ENCODE peak calls at places on chromosomes 3 and 15, in five cellular contexts. V, G, W, A and I are unnamed samples.

GRCh38 chr3:52865994-52866393 is 31.2 kb upstream of the MUSTN1 start:
- DNase-seq in V (no peak), G (no peak), W (no peak), A (no peak), I (no peak)

GRCh38 chr15:43433160-43433559 is 59.8 kb downstream of the TP53BP1 start:
- DNase-seq in V (no peak), G (no peak), W (no peak), A (no peak), I (no peak)

GRCh38 chr15:77856718-77857346 is 220.7 kb downstream of the TBC1D2B start:
- DNase-seq in V (no peak), G (no peak), W (no peak), A (no peak), I (no peak)

GRCh38 chr15:39857132-39857531 is 62.9 kb downstream of the GPR176 start:
- DNase-seq in V (no peak), G (no peak), W (no peak), A (no peak), I (no peak)

GRCh38 chr3:10015476-10015904 is 10.7 kb upstream of the FANCD2 start:
- DNase-seq in V (no peak), G (no peak), W (no peak), A (no peak), I (peak; percentile 93)

GRCh38 chr3:42257007-42257406 is 9.0 kb downstream of the CCK start:
- DNase-seq in V (no peak), G (no peak), W (no peak), A (no peak), I (no peak)

GRCh38 chr3:194514626-194515025 is 27.8 kb upstream of the ATP13A3 start:
- DNase-seq in V (no peak), G (no peak), W (no peak), A (no peak), I (no peak)

GRCh38 chr3:88031543-88032148 is 27.2 kb downstream of the CGGBP1 start:
- DNase-seq in V (no peak), G (peak; percentile 45), W (no peak), A (no peak), I (no peak)

GRCh38 chr3:183178833-183179549 is 16.5 kb upstream of the LAMP3 start:
- DNase-seq in V (no peak), G (peak; percentile 73), W (no peak), A (no peak), I (no peak)

GRCh38 chr3:148223266-148223665 is 474.4 kb upstream of the AGTR1 start:
- DNase-seq in V (no peak), G (no peak), W (no peak), A (no peak), I (no peak)

GRCh38 chr15:85379403-85380131 is 836 bp upstream of the AKAP13 start:
- DNase-seq in V (peak; percentile 31), G (no peak), W (no peak), A (no peak), I (no peak)

GRCh38 chr15:77836116-77836798 is 203.5 kb upstream of the LINGO1 start:
- DNase-seq in V (no peak), G (peak; percentile 86), W (no peak), A (no peak), I (no peak)

GRCh38 chr3:48428863-48429415 is 947 bp downstream of the PLXNB1 start:
- DNase-seq in V (no peak), G (no peak), W (no peak), A (no peak), I (no peak)

GRCh38 chr3:162777118-162777517 is 1280.5 kb downstream of the OTOL1 start:
- DNase-seq in V (no peak), G (no peak), W (no peak), A (no peak), I (no peak)
- TF ChIP-seq CTCF in V (no peak), G (no peak), W (no peak), A (no peak), I (no peak)

GRCh38 chr15:74841761-74842385 is 1.1 kb downstream of the ULK3 start:
- DNase-seq in V (no peak), G (no peak), W (no peak), A (no peak), I (no peak)

GRCh38 chr15:74844319-74845207 is 1.6 kb upstream of the ULK3 start:
- DNase-seq in V (no peak), G (no peak), W (no peak), A (no peak), I (no peak)

GRCh38 chr15:74843891-74844299 is 939 bp upstream of the ULK3 start:
- DNase-seq in V (no peak), G (no peak), W (no peak), A (no peak), I (no peak)

GRCh38 chr15:74842581-74843444 is at the start of gene ULK3:
- DNase-seq in V (peak; percentile 97), G (peak; percentile 99), W (peak; percentile 91), A (peak; percentile 70), I (peak; percentile 41)

GRCh38 chr15:74843445-74843828 is 481 bp upstream of the ULK3 start:
- DNase-seq in V (no peak), G (no peak), W (no peak), A (no peak), I (no peak)
- TF ChIP-seq CTCF in V (no peak), G (no peak), W (no peak), A (no peak), I (no peak)

GRCh38 chr3:49723631-49724551 is at the start of gene GMPPB:
- DNase-seq in V (peak; percentile 89), G (peak; percentile 98), W (peak; percentile 95), A (peak; percentile 93), I (peak; percentile 91)
- TF ChIP-seq CTCF in V (no peak), G (no peak), W (no peak), A (peak; percentile 2), I (no peak)

GRCh38 chr15:66685638-66686150 is 16.3 kb upstream of the SMAD6 start:
- DNase-seq in V (no peak), G (no peak), W (no peak), A (no peak), I (no peak)
- TF ChIP-seq CTCF in V (no peak), G (peak; percentile 21), W (peak; percentile 46), A (no peak), I (peak; percentile 32)

GRCh38 chr15:57213783-57214366 is 162.4 kb upstream of the CGNL1 start:
- DNase-seq in V (no peak), G (peak; percentile 4), W (no peak), A (peak; percentile 41), I (no peak)
- TF ChIP-seq CTCF in V (no peak), G (peak; percentile 42), W (peak; percentile 13), A (peak; percentile 67), I (peak; percentile 38)

GRCh38 chr15:74808840-74809229 is 3.8 kb upstream of the LMAN1L start:
- DNase-seq in V (no peak), G (no peak), W (no peak), A (no peak), I (no peak)
- TF ChIP-seq CTCF in V (no peak), G (no peak), W (no peak), A (peak; percentile 25), I (no peak)

GRCh38 chr3:126342991-126343661 is 14.1 kb downstream of the KLF15 start:
- DNase-seq in V (peak; percentile 5), G (peak; percentile 14), W (no peak), A (peak; percentile 41), I (no peak)
- TF ChIP-seq CTCF in V (no peak), G (no peak), W (no peak), A (peak; percentile 40), I (no peak)

DNA sequence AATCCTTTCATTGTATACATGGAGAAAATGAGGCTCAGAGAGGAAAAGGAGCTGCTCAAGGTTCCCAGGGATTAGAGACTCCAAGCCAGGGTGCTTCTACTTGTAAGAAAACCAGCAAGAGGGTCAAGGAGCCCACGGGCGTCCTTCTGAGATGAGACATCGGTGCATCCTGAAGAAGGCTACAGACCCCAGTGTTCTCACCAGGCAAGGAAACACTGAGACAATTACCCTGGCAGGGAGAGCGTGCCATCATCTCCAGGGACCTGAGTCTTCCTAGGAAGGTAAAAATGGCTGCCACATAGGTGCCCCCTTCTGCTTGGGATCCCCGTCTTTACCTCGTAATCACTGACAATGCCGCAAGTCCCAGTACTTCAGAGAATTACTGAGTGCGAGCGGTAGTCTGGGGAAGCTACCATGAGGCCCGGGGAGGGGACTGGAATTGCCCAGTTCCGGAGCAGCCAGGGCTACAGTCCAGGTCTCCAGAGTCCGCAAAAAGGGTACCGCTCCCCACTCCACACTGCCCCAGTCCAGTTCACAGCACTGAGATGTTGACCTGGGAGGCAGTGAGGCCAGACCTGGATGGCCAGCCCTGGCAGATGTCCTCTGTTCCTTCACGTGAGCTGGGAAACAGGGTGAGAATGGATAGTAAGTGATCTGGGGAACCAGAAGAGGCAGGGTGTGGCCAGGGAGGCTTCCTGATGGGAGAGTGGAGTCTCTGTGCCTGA is 164.7 kb upstream of the SMAD3 start:
- DNase-seq in V (no peak), G (no peak), W (no peak), A (no peak), I (no peak)
- TF ChIP-seq CTCF in V (no peak), G (no peak), W (no peak), A (no peak), I (no peak)

GRCh38 chr3:97967966-97968365 is 4.3 kb downstream of the RIOX2 start:
- DNase-seq in V (no peak), G (no peak), W (no peak), A (no peak), I (no peak)
- TF ChIP-seq CTCF in V (no peak), G (no peak), W (no peak), A (peak; percentile 20), I (no peak)